ENCODE peak calls at places on chromosomes 16 and 17, in six cellular contexts. M is M059J; A is cardiac fibroblast; N is activated CD4-positive, alpha-beta T cell treated with anti-CD3 and anti-CD28 coated beads, Interleukin-2, amount 10 ng/mL, durations not matched to agents 7 days and 5 days; V is T-helper 2 cell; H is hypothalamus. C is an unnamed sample.

GRCh38 chr17:82257473-82257872 is 16.0 kb downstream of the CSNK1D start:
- DNase-seq in H (peak), N (no peak), M (no peak), V (peak), A (peak), C (peak)

GRCh38 chr17:40980594-40980993 is 3.5 kb downstream of the KRT40 start:
- DNase-seq in N (no peak), V (no peak), A (peak), M (no peak), H (no peak), C (no peak)

GRCh38 chr16:4914528-4915225 is 22.3 kb downstream of the PPL start:
- DNase-seq in M (no peak), N (no peak), A (no peak), H (no peak), V (no peak), C (no peak)

GRCh38 chr16:15031596-15031995 is 24.3 kb downstream of the NTAN1 start:
- DNase-seq in A (no peak), M (no peak), N (no peak), H (no peak), V (no peak), C (no peak)

GRCh38 chr16:16833165-16833564 is 454.2 kb downstream of the NPIPA7 start:
- DNase-seq in V (no peak), N (no peak), H (no peak), M (no peak), A (no peak), C (no peak)

GRCh38 chr17:66331038-66331816 is 28.8 kb downstream of the PRKCA start:
- DNase-seq in M (no peak), H (no peak), A (peak), N (peak), V (peak), C (no peak)

GRCh38 chr17:10130263-10130662 is 68.1 kb downstream of the GAS7 start:
- DNase-seq in A (peak), H (no peak), M (no peak), N (no peak), V (no peak), C (no peak)

GRCh38 chr17:7467498-7467897 is 11.9 kb downstream of the ZBTB4 start:
- DNase-seq in H (no peak), M (no peak), V (no peak), A (no peak), N (no peak), C (no peak)

GRCh38 chr17:53527473-53527872 is 295.3 kb upstream of the KIF2B start:
- DNase-seq in N (no peak), A (no peak), H (no peak), V (no peak), M (peak), C (no peak)

GRCh38 chr16:10681310-10682308 is 13.1 kb downstream of the TEKT5 start:
- DNase-seq in V (no peak), A (no peak), H (no peak), N (no peak), M (no peak), C (no peak)